ENCODE peak calls at places on chromosomes 3 and 15, in five cellular contexts. One of them, this sample, is unnamed.

GRCh38 chr3:59469948-59470723 is 420.3 kb upstream of the CFAP20DC start:
- DNase-seq in breast epithelium: no peak
- DNase-seq in AG04449: no peak
- DNase-seq in HCT116: no peak
- DNase-seq in cardiac muscle cell: no peak
- DNase-seq in this sample: no peak

GRCh38 chr3:99499235-99499798 is 139.1 kb upstream of the COL8A1 start:
- DNase-seq in breast epithelium: no peak
- DNase-seq in AG04449: no peak
- DNase-seq in HCT116: peak
- DNase-seq in cardiac muscle cell: peak
- DNase-seq in this sample: no peak

GRCh38 chr3:61688307-61688695 is 126.9 kb downstream of the PTPRG start:
- DNase-seq in breast epithelium: no peak
- DNase-seq in AG04449: no peak
- DNase-seq in HCT116: no peak
- DNase-seq in cardiac muscle cell: peak
- DNase-seq in this sample: no peak

GRCh38 chr15:66870880-66871388 is 168.9 kb downstream of the SMAD6 start:
- DNase-seq in breast epithelium: no peak
- DNase-seq in AG04449: no peak
- DNase-seq in HCT116: no peak
- DNase-seq in cardiac muscle cell: no peak
- DNase-seq in this sample: no peak

GRCh38 chr3:124115279-124115678 is 123.4 kb upstream of the ROPN1 start:
- DNase-seq in breast epithelium: no peak
- DNase-seq in AG04449: no peak
- DNase-seq in HCT116: no peak
- DNase-seq in cardiac muscle cell: no peak
- DNase-seq in this sample: no peak

GRCh38 chr3:55910543-55910942 is 423.4 kb upstream of the WNT5A start:
- DNase-seq in breast epithelium: no peak
- DNase-seq in AG04449: no peak
- DNase-seq in HCT116: no peak
- DNase-seq in cardiac muscle cell: no peak
- DNase-seq in this sample: no peak

GRCh38 chr15:65902373-65902772 is 33.1 kb downstream of the RAB11A start:
- DNase-seq in breast epithelium: peak
- DNase-seq in AG04449: no peak
- DNase-seq in HCT116: peak
- DNase-seq in cardiac muscle cell: no peak
- DNase-seq in this sample: peak

GRCh38 chr3:24829011-24829581 is 334.4 kb upstream of the THRB start:
- DNase-seq in breast epithelium: no peak
- DNase-seq in AG04449: no peak
- DNase-seq in HCT116: no peak
- DNase-seq in cardiac muscle cell: peak
- DNase-seq in this sample: no peak

GRCh38 chr15:67865331-67865730 is 25.5 kb upstream of the RNU6-1 start:
- DNase-seq in breast epithelium: no peak
- DNase-seq in AG04449: peak
- DNase-seq in HCT116: no peak
- DNase-seq in cardiac muscle cell: no peak
- DNase-seq in this sample: no peak

DNA sequence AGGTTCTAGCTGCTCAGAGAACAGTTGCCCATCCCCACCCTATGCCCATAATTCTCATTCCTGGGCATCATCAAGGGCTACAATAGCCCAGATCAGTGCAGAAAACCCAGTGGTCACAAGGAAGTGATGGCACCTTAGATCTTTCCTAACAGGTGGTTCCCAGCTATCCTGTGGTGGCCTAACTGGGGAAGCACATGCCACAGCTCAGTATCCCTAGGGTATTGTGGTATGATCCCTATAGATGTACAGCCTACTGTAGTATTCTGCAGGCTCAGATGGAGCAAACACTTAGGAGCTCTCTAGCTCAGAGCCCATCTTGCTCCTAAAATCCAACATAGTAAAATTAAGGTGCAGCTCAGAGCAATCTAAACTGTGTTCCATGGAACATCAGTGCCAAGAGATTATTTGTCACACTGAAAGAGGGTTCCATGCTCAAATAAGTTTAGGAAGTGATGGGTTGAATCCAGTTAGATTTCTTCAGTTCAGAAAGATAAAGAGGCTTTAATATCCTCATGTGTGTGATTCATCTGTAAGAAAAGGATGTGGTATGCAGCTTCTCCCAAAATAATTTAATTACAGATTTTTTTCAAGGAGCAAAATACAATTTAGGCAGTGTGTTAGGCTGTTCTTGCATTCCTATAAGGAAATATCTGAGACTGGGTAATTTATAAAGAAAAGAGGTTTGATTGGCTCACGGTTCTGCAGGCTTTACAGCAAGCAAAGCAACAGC is 4.4 kb downstream of the A4GNT start:
- DNase-seq in breast epithelium: no peak
- DNase-seq in AG04449: no peak
- DNase-seq in HCT116: no peak
- DNase-seq in cardiac muscle cell: no peak
- DNase-seq in this sample: no peak
- TF ChIP-seq CTCF in breast epithelium: no peak
- TF ChIP-seq CTCF in AG04449: no peak
- TF ChIP-seq CTCF in HCT116: no peak
- TF ChIP-seq CTCF in cardiac muscle cell: no peak
- TF ChIP-seq CTCF in this sample: no peak

GRCh38 chr3:54243262-54243931 is 121.0 kb downstream of the CACNA2D3 start:
- DNase-seq in breast epithelium: no peak
- DNase-seq in AG04449: no peak
- DNase-seq in HCT116: no peak
- DNase-seq in cardiac muscle cell: no peak
- DNase-seq in this sample: no peak

GRCh38 chr3:54240319-54240718 is 118.0 kb downstream of the CACNA2D3 start:
- DNase-seq in breast epithelium: no peak
- DNase-seq in AG04449: no peak
- DNase-seq in HCT116: no peak
- DNase-seq in cardiac muscle cell: no peak
- DNase-seq in this sample: no peak

GRCh38 chr3:54243960-54244359 is 121.6 kb downstream of the CACNA2D3 start:
- DNase-seq in breast epithelium: no peak
- DNase-seq in AG04449: no peak
- DNase-seq in HCT116: no peak
- DNase-seq in cardiac muscle cell: no peak
- DNase-seq in this sample: no peak
- H3K4me3 ChIP-seq in breast epithelium: no peak
- H3K4me3 ChIP-seq in AG04449: no peak
- H3K4me3 ChIP-seq in HCT116: no peak
- H3K4me3 ChIP-seq in cardiac muscle cell: no peak
- H3K4me3 ChIP-seq in this sample: no peak

GRCh38 chr3:47250309-47251060 is 32.1 kb downstream of the KIF9 start:
- DNase-seq in breast epithelium: no peak
- DNase-seq in AG04449: no peak
- DNase-seq in HCT116: peak
- DNase-seq in cardiac muscle cell: peak
- DNase-seq in this sample: no peak
- TF ChIP-seq CTCF in breast epithelium: peak
- TF ChIP-seq CTCF in AG04449: peak
- TF ChIP-seq CTCF in HCT116: peak
- TF ChIP-seq CTCF in cardiac muscle cell: peak
- TF ChIP-seq CTCF in this sample: peak

DNA sequence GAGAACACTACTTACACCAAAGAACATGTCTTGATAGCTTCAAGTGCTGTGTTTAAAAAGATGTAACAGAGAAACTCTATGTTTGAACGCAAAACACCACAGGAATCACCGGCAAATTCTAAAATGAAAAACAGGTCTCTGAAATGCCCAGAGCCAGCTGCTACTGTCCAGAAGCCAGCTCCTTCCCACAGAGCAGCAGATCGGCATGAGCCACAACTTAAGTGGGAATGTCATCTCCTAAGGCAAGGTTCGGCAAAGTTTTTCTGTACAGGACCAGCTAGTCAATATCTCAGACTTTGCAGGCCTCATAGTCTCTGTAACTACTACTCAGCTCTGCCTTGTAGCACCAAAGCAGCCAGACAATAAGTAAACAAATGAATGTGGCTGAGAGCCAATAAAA is 4.9 kb downstream of the PLOD2 start:
- DNase-seq in breast epithelium: no peak
- DNase-seq in AG04449: no peak
- DNase-seq in HCT116: no peak
- DNase-seq in cardiac muscle cell: peak
- DNase-seq in this sample: no peak
- H3K4me3 ChIP-seq in breast epithelium: no peak
- H3K4me3 ChIP-seq in AG04449: peak
- H3K4me3 ChIP-seq in HCT116: no peak
- H3K4me3 ChIP-seq in cardiac muscle cell: peak
- H3K4me3 ChIP-seq in this sample: no peak

DNA sequence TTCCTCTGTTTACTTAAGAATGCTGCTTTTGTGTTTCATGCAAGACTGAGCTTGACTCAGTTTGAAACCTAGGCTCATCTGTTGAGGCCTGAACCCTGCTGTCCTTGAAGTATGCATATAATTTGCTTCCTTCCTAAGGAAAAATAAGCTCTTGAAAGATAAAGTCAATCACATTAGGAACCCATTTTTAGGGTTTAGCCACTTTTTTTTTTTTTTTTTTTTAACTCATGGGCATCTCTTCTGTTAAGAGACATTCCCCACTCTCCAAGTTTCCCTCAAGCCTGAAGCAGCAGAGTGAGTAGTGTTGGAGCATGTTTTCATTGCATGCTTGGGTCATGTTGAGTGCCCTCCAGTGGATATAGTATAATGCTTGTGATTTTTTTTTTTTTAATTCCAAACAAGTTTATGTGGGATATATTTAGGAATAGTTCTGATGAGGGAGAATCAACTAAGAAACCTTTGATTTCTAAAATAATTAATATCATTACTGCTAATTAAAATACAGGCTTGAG is 3.6 kb downstream of the CTNNB1 start:
- DNase-seq in breast epithelium: no peak
- DNase-seq in AG04449: peak
- DNase-seq in HCT116: no peak
- DNase-seq in cardiac muscle cell: peak
- DNase-seq in this sample: no peak
- TF ChIP-seq CTCF in breast epithelium: peak
- TF ChIP-seq CTCF in AG04449: peak
- TF ChIP-seq CTCF in HCT116: peak
- TF ChIP-seq CTCF in cardiac muscle cell: peak
- TF ChIP-seq CTCF in this sample: peak

GRCh38 chr3:30613135-30613825 is 6.9 kb downstream of the TGFBR2 start:
- DNase-seq in breast epithelium: no peak
- DNase-seq in AG04449: no peak
- DNase-seq in HCT116: no peak
- DNase-seq in cardiac muscle cell: no peak
- DNase-seq in this sample: no peak

GRCh38 chr3:30614373-30614772 is 8.0 kb downstream of the TGFBR2 start:
- DNase-seq in breast epithelium: no peak
- DNase-seq in AG04449: no peak
- DNase-seq in HCT116: no peak
- DNase-seq in cardiac muscle cell: no peak
- DNase-seq in this sample: no peak

GRCh38 chr3:30610702-30611410 is 4.5 kb downstream of the TGFBR2 start:
- DNase-seq in breast epithelium: no peak
- DNase-seq in AG04449: no peak
- DNase-seq in HCT116: no peak
- DNase-seq in cardiac muscle cell: no peak
- DNase-seq in this sample: no peak

GRCh38 chr3:30611613-30612421 is 5.4 kb downstream of the TGFBR2 start:
- DNase-seq in breast epithelium: peak
- DNase-seq in AG04449: no peak
- DNase-seq in HCT116: no peak
- DNase-seq in cardiac muscle cell: no peak
- DNase-seq in this sample: no peak

DNA sequence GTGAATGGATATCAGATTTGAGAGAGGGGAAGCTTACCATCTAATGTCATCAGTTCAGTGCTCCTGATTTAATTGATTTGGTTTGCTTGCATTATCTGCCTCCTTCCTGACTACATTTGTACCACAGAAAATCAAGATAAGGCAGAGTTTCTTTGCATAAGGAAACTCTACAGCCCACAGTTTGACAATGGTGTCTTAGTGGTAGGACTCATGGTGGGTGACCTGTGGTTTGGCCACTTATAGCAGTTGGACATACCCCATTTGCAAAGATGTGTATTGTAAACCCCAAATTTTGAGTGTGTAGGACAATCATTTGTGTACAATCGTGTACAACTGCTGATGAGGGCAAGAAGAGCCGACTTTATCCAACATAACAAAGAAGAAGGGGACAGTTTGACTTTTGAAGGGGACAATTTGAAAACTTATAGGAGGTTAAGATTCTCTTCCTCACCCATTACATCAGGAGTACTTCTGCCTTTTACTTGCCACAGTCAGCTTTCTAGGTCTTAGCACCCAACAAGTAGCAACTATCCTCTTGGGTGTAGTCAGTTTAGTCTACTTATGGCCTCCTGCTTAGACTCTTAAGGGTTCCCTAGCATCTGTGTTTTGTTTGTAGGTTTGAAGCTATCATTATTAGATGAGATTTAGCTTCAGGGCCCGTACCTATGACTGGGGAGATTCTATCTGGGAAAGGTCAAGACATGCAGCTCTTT is 6.2 kb downstream of the TGFBR2 start:
- DNase-seq in breast epithelium: no peak
- DNase-seq in AG04449: no peak
- DNase-seq in HCT116: no peak
- DNase-seq in cardiac muscle cell: no peak
- DNase-seq in this sample: no peak
- H3K4me3 ChIP-seq in breast epithelium: no peak
- H3K4me3 ChIP-seq in AG04449: no peak
- H3K4me3 ChIP-seq in HCT116: peak
- H3K4me3 ChIP-seq in cardiac muscle cell: no peak
- H3K4me3 ChIP-seq in this sample: no peak

DNA sequence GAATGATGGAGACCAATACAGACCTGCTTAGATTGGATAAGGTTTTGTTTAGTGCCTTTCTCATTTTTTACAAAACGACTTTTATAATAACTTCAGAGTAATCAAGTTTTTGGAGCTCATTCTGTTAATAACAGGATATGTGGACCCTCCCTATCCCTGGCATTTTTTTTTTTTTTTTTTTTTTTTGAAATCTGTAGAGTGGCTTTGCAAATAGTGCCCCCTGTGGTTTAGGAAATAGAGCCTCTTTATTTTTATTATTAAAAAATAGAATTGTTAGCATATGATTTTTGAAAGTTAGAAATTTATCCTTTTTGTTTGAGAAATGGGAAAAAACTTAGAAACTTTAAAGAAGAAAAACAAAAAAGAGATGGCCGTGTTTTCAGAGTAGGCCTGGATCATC is 11.4 kb downstream of the SKIL start:
- DNase-seq in breast epithelium: no peak
- DNase-seq in AG04449: no peak
- DNase-seq in HCT116: no peak
- DNase-seq in cardiac muscle cell: no peak
- DNase-seq in this sample: no peak
- TF ChIP-seq CTCF in breast epithelium: no peak
- TF ChIP-seq CTCF in AG04449: no peak
- TF ChIP-seq CTCF in HCT116: peak
- TF ChIP-seq CTCF in cardiac muscle cell: peak
- TF ChIP-seq CTCF in this sample: no peak